ENCODE peak calls at places on chromosomes 6 and 20, in eight cellular contexts. One of them, this sample, is unnamed.
A peak's percentile ranks its signal among the peaks of the same experiment; 100 is the strongest.

GRCh38 chr6:144809969-144810368 is 524.8 kb downstream of the UTRN start:
- DNase-seq in left lung: no peak
- DNase-seq in SIG-M5: no peak
- DNase-seq in PC-9: no peak
- DNase-seq in Calu3: no peak
- DNase-seq in occipital lobe: no peak
- DNase-seq in activated CD4-positive, alpha-beta T cell treated with anti-CD3 and anti-CD28 coated beads for 36 hours: no peak
- DNase-seq in PC-3: no peak
- DNase-seq in this sample: no peak

GRCh38 chr6:64580346-64580745 is 944.7 kb downstream of the PHF3 start:
- DNase-seq in left lung: no peak
- DNase-seq in SIG-M5: no peak
- DNase-seq in PC-9: no peak
- DNase-seq in Calu3: no peak
- DNase-seq in occipital lobe: no peak
- DNase-seq in activated CD4-positive, alpha-beta T cell treated with anti-CD3 and anti-CD28 coated beads for 36 hours: no peak
- DNase-seq in PC-3: peak; percentile 74
- DNase-seq in this sample: no peak

GRCh38 chr20:6381887-6382286 is 259.1 kb upstream of the FERMT1 start:
- DNase-seq in left lung: no peak
- DNase-seq in SIG-M5: no peak
- DNase-seq in PC-9: no peak
- DNase-seq in Calu3: peak; percentile 6
- DNase-seq in occipital lobe: no peak
- DNase-seq in activated CD4-positive, alpha-beta T cell treated with anti-CD3 and anti-CD28 coated beads for 36 hours: no peak
- DNase-seq in PC-3: peak; percentile 71
- DNase-seq in this sample: no peak

GRCh38 chr6:105676837-105677236 is 274.0 kb upstream of the PREP start:
- DNase-seq in left lung: no peak
- DNase-seq in SIG-M5: no peak
- DNase-seq in PC-9: no peak
- DNase-seq in Calu3: no peak
- DNase-seq in occipital lobe: no peak
- DNase-seq in activated CD4-positive, alpha-beta T cell treated with anti-CD3 and anti-CD28 coated beads for 36 hours: no peak
- DNase-seq in PC-3: no peak
- DNase-seq in this sample: no peak

GRCh38 chr6:1760876-1761275 is 151.2 kb downstream of the FOXC1 start:
- DNase-seq in left lung: no peak
- DNase-seq in SIG-M5: no peak
- DNase-seq in PC-9: no peak
- DNase-seq in Calu3: no peak
- DNase-seq in occipital lobe: no peak
- DNase-seq in activated CD4-positive, alpha-beta T cell treated with anti-CD3 and anti-CD28 coated beads for 36 hours: no peak
- DNase-seq in PC-3: no peak
- DNase-seq in this sample: no peak

GRCh38 chr6:44024597-44025219 is 102.5 kb downstream of the MRPL14 start:
- DNase-seq in left lung: peak; percentile 28
- DNase-seq in SIG-M5: no peak
- DNase-seq in PC-9: no peak
- DNase-seq in Calu3: no peak
- DNase-seq in occipital lobe: no peak
- DNase-seq in activated CD4-positive, alpha-beta T cell treated with anti-CD3 and anti-CD28 coated beads for 36 hours: peak; percentile 10
- DNase-seq in PC-3: no peak
- DNase-seq in this sample: no peak

GRCh38 chr6:158283304-158284005 is 28.8 kb upstream of the TULP4 start:
- DNase-seq in left lung: no peak
- DNase-seq in SIG-M5: no peak
- DNase-seq in PC-9: no peak
- DNase-seq in Calu3: no peak
- DNase-seq in occipital lobe: peak; percentile 10
- DNase-seq in activated CD4-positive, alpha-beta T cell treated with anti-CD3 and anti-CD28 coated beads for 36 hours: peak; percentile 32
- DNase-seq in PC-3: no peak
- DNase-seq in this sample: no peak

GRCh38 chr6:54291146-54291545 is 17.1 kb upstream of the TINAG start:
- DNase-seq in left lung: no peak
- DNase-seq in SIG-M5: no peak
- DNase-seq in PC-9: no peak
- DNase-seq in Calu3: no peak
- DNase-seq in occipital lobe: no peak
- DNase-seq in activated CD4-positive, alpha-beta T cell treated with anti-CD3 and anti-CD28 coated beads for 36 hours: peak; percentile 5
- DNase-seq in PC-3: peak; percentile 66
- DNase-seq in this sample: no peak

GRCh38 chr20:40513010-40513409 is 176.0 kb downstream of the MAFB start:
- DNase-seq in left lung: no peak
- DNase-seq in SIG-M5: no peak
- DNase-seq in PC-9: no peak
- DNase-seq in Calu3: no peak
- DNase-seq in occipital lobe: no peak
- DNase-seq in activated CD4-positive, alpha-beta T cell treated with anti-CD3 and anti-CD28 coated beads for 36 hours: no peak
- DNase-seq in PC-3: no peak
- DNase-seq in this sample: no peak

GRCh38 chr6:133130863-133131262 is 110.3 kb upstream of the EYA4 start:
- DNase-seq in left lung: peak; percentile 70
- DNase-seq in SIG-M5: no peak
- DNase-seq in PC-9: peak; percentile 88
- DNase-seq in Calu3: peak; percentile 87
- DNase-seq in occipital lobe: peak; percentile 82
- DNase-seq in activated CD4-positive, alpha-beta T cell treated with anti-CD3 and anti-CD28 coated beads for 36 hours: no peak
- DNase-seq in PC-3: peak; percentile 95
- DNase-seq in this sample: no peak

GRCh38 chr6:3317741-3318211 is 59.0 kb downstream of the PSMG4 start:
- DNase-seq in left lung: no peak
- DNase-seq in SIG-M5: no peak
- DNase-seq in PC-9: no peak
- DNase-seq in Calu3: no peak
- DNase-seq in occipital lobe: no peak
- DNase-seq in activated CD4-positive, alpha-beta T cell treated with anti-CD3 and anti-CD28 coated beads for 36 hours: no peak
- DNase-seq in PC-3: no peak
- DNase-seq in this sample: no peak

GRCh38 chr6:89888871-89889270 is 5.4 kb upstream of the GJA10 start:
- DNase-seq in left lung: no peak
- DNase-seq in SIG-M5: no peak
- DNase-seq in PC-9: no peak
- DNase-seq in Calu3: no peak
- DNase-seq in occipital lobe: no peak
- DNase-seq in activated CD4-positive, alpha-beta T cell treated with anti-CD3 and anti-CD28 coated beads for 36 hours: no peak
- DNase-seq in PC-3: peak; percentile 17
- DNase-seq in this sample: no peak

GRCh38 chr6:43639984-43640800 is 4.6 kb downstream of the MAD2L1BP start:
- DNase-seq in left lung: no peak
- DNase-seq in SIG-M5: no peak
- DNase-seq in PC-9: no peak
- DNase-seq in Calu3: no peak
- DNase-seq in occipital lobe: no peak
- DNase-seq in activated CD4-positive, alpha-beta T cell treated with anti-CD3 and anti-CD28 coated beads for 36 hours: no peak
- DNase-seq in PC-3: no peak
- DNase-seq in this sample: no peak

GRCh38 chr6:138862491-138862890 is 66.6 kb downstream of the ECT2L start:
- DNase-seq in left lung: no peak
- DNase-seq in SIG-M5: no peak
- DNase-seq in PC-9: no peak
- DNase-seq in Calu3: no peak
- DNase-seq in occipital lobe: no peak
- DNase-seq in activated CD4-positive, alpha-beta T cell treated with anti-CD3 and anti-CD28 coated beads for 36 hours: no peak
- DNase-seq in PC-3: no peak
- DNase-seq in this sample: no peak

GRCh38 chr6:125811259-125811658 is 20.5 kb downstream of the NCOA7 start:
- DNase-seq in left lung: no peak
- DNase-seq in SIG-M5: peak; percentile 44
- DNase-seq in PC-9: no peak
- DNase-seq in Calu3: no peak
- DNase-seq in occipital lobe: no peak
- DNase-seq in activated CD4-positive, alpha-beta T cell treated with anti-CD3 and anti-CD28 coated beads for 36 hours: no peak
- DNase-seq in PC-3: no peak
- DNase-seq in this sample: no peak

GRCh38 chr20:19767070-19767469 is 9.0 kb downstream of the RIN2 start:
- DNase-seq in left lung: no peak
- DNase-seq in SIG-M5: no peak
- DNase-seq in PC-9: peak; percentile 77
- DNase-seq in Calu3: no peak
- DNase-seq in occipital lobe: no peak
- DNase-seq in activated CD4-positive, alpha-beta T cell treated with anti-CD3 and anti-CD28 coated beads for 36 hours: no peak
- DNase-seq in PC-3: peak; percentile 91
- DNase-seq in this sample: no peak

GRCh38 chr6:89385156-89385667 is 26.9 kb downstream of the RRAGD start:
- DNase-seq in left lung: no peak
- DNase-seq in SIG-M5: no peak
- DNase-seq in PC-9: no peak
- DNase-seq in Calu3: no peak
- DNase-seq in occipital lobe: peak; percentile 33
- DNase-seq in activated CD4-positive, alpha-beta T cell treated with anti-CD3 and anti-CD28 coated beads for 36 hours: no peak
- DNase-seq in PC-3: peak; percentile 66
- DNase-seq in this sample: no peak

GRCh38 chr6:149716584-149716983 is 1.3 kb downstream of the LATS1 start:
- DNase-seq in left lung: no peak
- DNase-seq in SIG-M5: no peak
- DNase-seq in PC-9: no peak
- DNase-seq in Calu3: no peak
- DNase-seq in occipital lobe: no peak
- DNase-seq in activated CD4-positive, alpha-beta T cell treated with anti-CD3 and anti-CD28 coated beads for 36 hours: no peak
- DNase-seq in PC-3: peak; percentile 25
- DNase-seq in this sample: no peak

GRCh38 chr6:43123691-43124314 is 47.3 kb upstream of the SRF start:
- DNase-seq in left lung: no peak
- DNase-seq in SIG-M5: no peak
- DNase-seq in PC-9: no peak
- DNase-seq in Calu3: no peak
- DNase-seq in occipital lobe: no peak
- DNase-seq in activated CD4-positive, alpha-beta T cell treated with anti-CD3 and anti-CD28 coated beads for 36 hours: no peak
- DNase-seq in PC-3: no peak
- DNase-seq in this sample: no peak

GRCh38 chr20:43492101-43492500 is 15.4 kb upstream of the L3MBTL1 start:
- DNase-seq in left lung: no peak
- DNase-seq in SIG-M5: no peak
- DNase-seq in PC-9: no peak
- DNase-seq in Calu3: no peak
- DNase-seq in occipital lobe: no peak
- DNase-seq in activated CD4-positive, alpha-beta T cell treated with anti-CD3 and anti-CD28 coated beads for 36 hours: no peak
- DNase-seq in PC-3: peak; percentile 65
- DNase-seq in this sample: no peak

GRCh38 chr20:47400685-47401084 is 44.2 kb upstream of the ZMYND8 start:
- DNase-seq in left lung: no peak
- DNase-seq in SIG-M5: no peak
- DNase-seq in PC-9: no peak
- DNase-seq in Calu3: no peak
- DNase-seq in occipital lobe: no peak
- DNase-seq in activated CD4-positive, alpha-beta T cell treated with anti-CD3 and anti-CD28 coated beads for 36 hours: peak; percentile 34
- DNase-seq in PC-3: peak; percentile 35
- DNase-seq in this sample: no peak

GRCh38 chr6:170583736-170584180 is 679 bp downstream of the PDCD2 start:
- DNase-seq in left lung: no peak
- DNase-seq in SIG-M5: no peak
- DNase-seq in PC-9: no peak
- DNase-seq in Calu3: no peak
- DNase-seq in occipital lobe: no peak
- DNase-seq in activated CD4-positive, alpha-beta T cell treated with anti-CD3 and anti-CD28 coated beads for 36 hours: no peak
- DNase-seq in PC-3: no peak
- DNase-seq in this sample: no peak

GRCh38 chr6:144264270-144265060 is 20.7 kb upstream of the UTRN start:
- DNase-seq in left lung: peak; percentile 45
- DNase-seq in SIG-M5: no peak
- DNase-seq in PC-9: peak; percentile 82
- DNase-seq in Calu3: peak; percentile 70
- DNase-seq in occipital lobe: no peak
- DNase-seq in activated CD4-positive, alpha-beta T cell treated with anti-CD3 and anti-CD28 coated beads for 36 hours: no peak
- DNase-seq in PC-3: peak; percentile 92
- DNase-seq in this sample: no peak

GRCh38 chr6:9398794-9399373 is 963.5 kb upstream of the SLC35B3 start:
- DNase-seq in left lung: no peak
- DNase-seq in SIG-M5: no peak
- DNase-seq in PC-9: no peak
- DNase-seq in Calu3: no peak
- DNase-seq in occipital lobe: peak; percentile 46
- DNase-seq in activated CD4-positive, alpha-beta T cell treated with anti-CD3 and anti-CD28 coated beads for 36 hours: peak; percentile 7
- DNase-seq in PC-3: no peak
- DNase-seq in this sample: no peak

GRCh38 chr20:54293526-54293925 is 85.6 kb downstream of the PFDN4 start:
- DNase-seq in left lung: no peak
- DNase-seq in SIG-M5: no peak
- DNase-seq in PC-9: no peak
- DNase-seq in Calu3: no peak
- DNase-seq in occipital lobe: no peak
- DNase-seq in activated CD4-positive, alpha-beta T cell treated with anti-CD3 and anti-CD28 coated beads for 36 hours: no peak
- DNase-seq in PC-3: no peak
- DNase-seq in this sample: no peak

GRCh38 chr6:38512211-38512610 is 127.5 kb downstream of the BTBD9 start:
- DNase-seq in left lung: no peak
- DNase-seq in SIG-M5: no peak
- DNase-seq in PC-9: no peak
- DNase-seq in Calu3: no peak
- DNase-seq in occipital lobe: no peak
- DNase-seq in activated CD4-positive, alpha-beta T cell treated with anti-CD3 and anti-CD28 coated beads for 36 hours: no peak
- DNase-seq in PC-3: no peak
- DNase-seq in this sample: no peak

GRCh38 chr20:64191002-64191401 is 26.8 kb downstream of the MYT1 start:
- DNase-seq in left lung: no peak
- DNase-seq in SIG-M5: no peak
- DNase-seq in PC-9: no peak
- DNase-seq in Calu3: no peak
- DNase-seq in occipital lobe: no peak
- DNase-seq in activated CD4-positive, alpha-beta T cell treated with anti-CD3 and anti-CD28 coated beads for 36 hours: no peak
- DNase-seq in PC-3: no peak
- DNase-seq in this sample: no peak

GRCh38 chr20:54208492-54209044 is 681 bp downstream of the PFDN4 start:
- DNase-seq in left lung: no peak
- DNase-seq in SIG-M5: no peak
- DNase-seq in PC-9: no peak
- DNase-seq in Calu3: no peak
- DNase-seq in occipital lobe: peak; percentile 70
- DNase-seq in activated CD4-positive, alpha-beta T cell treated with anti-CD3 and anti-CD28 coated beads for 36 hours: no peak
- DNase-seq in PC-3: peak; percentile 59
- DNase-seq in this sample: no peak

GRCh38 chr6:9484686-9485085 is 930.2 kb downstream of the TFAP2A start:
- DNase-seq in left lung: no peak
- DNase-seq in SIG-M5: no peak
- DNase-seq in PC-9: no peak
- DNase-seq in Calu3: no peak
- DNase-seq in occipital lobe: no peak
- DNase-seq in activated CD4-positive, alpha-beta T cell treated with anti-CD3 and anti-CD28 coated beads for 36 hours: no peak
- DNase-seq in PC-3: no peak
- DNase-seq in this sample: no peak

GRCh38 chr6:111823831-111824607 is 49.2 kb downstream of the FYN start:
- DNase-seq in left lung: no peak
- DNase-seq in SIG-M5: no peak
- DNase-seq in PC-9: no peak
- DNase-seq in Calu3: no peak
- DNase-seq in occipital lobe: no peak
- DNase-seq in activated CD4-positive, alpha-beta T cell treated with anti-CD3 and anti-CD28 coated beads for 36 hours: peak; percentile 49
- DNase-seq in PC-3: peak; percentile 50
- DNase-seq in this sample: no peak

GRCh38 chr6:44044154-44044539 is 83.1 kb downstream of the MRPL14 start:
- DNase-seq in left lung: no peak
- DNase-seq in SIG-M5: no peak
- DNase-seq in PC-9: no peak
- DNase-seq in Calu3: no peak
- DNase-seq in occipital lobe: no peak
- DNase-seq in activated CD4-positive, alpha-beta T cell treated with anti-CD3 and anti-CD28 coated beads for 36 hours: no peak
- DNase-seq in PC-3: no peak
- DNase-seq in this sample: no peak

GRCh38 chr20:49268600-49269365 is 9.1 kb downstream of the ZNFX1 start:
- DNase-seq in left lung: no peak
- DNase-seq in SIG-M5: no peak
- DNase-seq in PC-9: no peak
- DNase-seq in Calu3: no peak
- DNase-seq in occipital lobe: no peak
- DNase-seq in activated CD4-positive, alpha-beta T cell treated with anti-CD3 and anti-CD28 coated beads for 36 hours: no peak
- DNase-seq in PC-3: no peak
- DNase-seq in this sample: no peak

GRCh38 chr6:56450882-56451739 is 191.6 kb downstream of the DST start:
- DNase-seq in left lung: no peak
- DNase-seq in SIG-M5: no peak
- DNase-seq in PC-9: no peak
- DNase-seq in Calu3: no peak
- DNase-seq in occipital lobe: peak; percentile 3
- DNase-seq in activated CD4-positive, alpha-beta T cell treated with anti-CD3 and anti-CD28 coated beads for 36 hours: no peak
- DNase-seq in PC-3: no peak
- DNase-seq in this sample: no peak

GRCh38 chr6:148251286-148251685 is 91.4 kb upstream of the SASH1 start:
- DNase-seq in left lung: no peak
- DNase-seq in SIG-M5: no peak
- DNase-seq in PC-9: no peak
- DNase-seq in Calu3: no peak
- DNase-seq in occipital lobe: no peak
- DNase-seq in activated CD4-positive, alpha-beta T cell treated with anti-CD3 and anti-CD28 coated beads for 36 hours: no peak
- DNase-seq in PC-3: peak; percentile 56
- DNase-seq in this sample: no peak

This sample was measured in C1 segment of cervical spinal cord.